ENCODE peak calls at places on chromosomes 11 and 22, in nine cellular contexts. N is thoracic aorta; F is H7; C is CD4-positive, alpha-beta T cell; M is spleen; V is IMR-90; O is SJSA1; I is activated gamma-delta T cell treated with anti-CD3 and anti-CD28 coated beads, Interleukin-2, amount 50 U/mL, for 16 hours; U is fibroblast of mammary gland. T is an unnamed sample.

GRCh38 chr11:1887451-1888346 is 4.0 kb downstream of the PRR33 start:
- DNase-seq in N (no peak), F (no peak), C (no peak), M (no peak), V (no peak), O (no peak), I (no peak), U (no peak), T (no peak)

GRCh38 chr11:32043737-32044515 is 46.9 kb upstream of the RCN1 start:
- DNase-seq in N (no peak), F (no peak), C (no peak), M (no peak), V (no peak), O (no peak), I (no peak), U (no peak), T (no peak)

GRCh38 chr11:14299921-14300320 is 59.1 kb downstream of the RRAS2 start:
- DNase-seq in N (no peak), F (no peak), C (no peak), M (no peak), V (no peak), O (no peak), I (no peak), U (no peak), T (no peak)

GRCh38 chr11:65476632-65477270 is 22.1 kb upstream of the MALAT1 start:
- DNase-seq in N (no peak), F (no peak), C (no peak), M (no peak), V (no peak), O (no peak), I (no peak), U (peak; percentile 64), T (no peak)

GRCh38 chr22:47287516-47287915 is 525.1 kb downstream of the TBC1D22A start:
- DNase-seq in N (no peak), F (no peak), C (no peak), M (no peak), V (no peak), O (no peak), I (no peak), U (no peak), T (no peak)

GRCh38 chr11:72750086-72750485 is 2.1 kb downstream of the ARAP1 start:
- DNase-seq in N (no peak), F (peak; percentile 39), C (no peak), M (peak; percentile 73), V (no peak), O (no peak), I (no peak), U (no peak), T (no peak)

GRCh38 chr11:81886406-81887075 is 847.1 kb downstream of the FAM181B start:
- DNase-seq in N (no peak), F (no peak), C (no peak), M (no peak), V (no peak), O (no peak), I (no peak), U (no peak), T (no peak)

GRCh38 chr11:123190504-123190903 is 4.5 kb downstream of the CLMP start:
- DNase-seq in N (no peak), F (no peak), C (no peak), M (no peak), V (no peak), O (no peak), I (no peak), U (peak; percentile 79), T (no peak)

GRCh38 chr11:65334696-65335295 is 1.1 kb downstream of the DPF2 start:
- DNase-seq in N (no peak), F (no peak), C (no peak), M (peak; percentile 1), V (no peak), O (no peak), I (no peak), U (no peak), T (no peak)

GRCh38 chr22:34105461-34106062 is 185.3 kb upstream of the LARGE1 start:
- DNase-seq in N (no peak), F (peak; percentile 56), C (no peak), M (no peak), V (no peak), O (peak; percentile 45), I (no peak), U (peak; percentile 1), T (no peak)

GRCh38 chr11:41201156-41201555 is 258.3 kb downstream of the LRRC4C start:
- DNase-seq in N (no peak), F (peak; percentile 30), C (no peak), M (no peak), V (peak; percentile 0), O (peak; percentile 72), I (no peak), U (peak; percentile 28), T (peak; percentile 4)

GRCh38 chr22:50340157-50340879 is 2.8 kb upstream of the PPP6R2 start:
- DNase-seq in N (no peak), F (peak; percentile 44), C (no peak), M (no peak), V (no peak), O (no peak), I (no peak), U (no peak), T (no peak)

GRCh38 chr11:66268953-66269906 is 791 bp downstream of the RAB1B start:
- DNase-seq in N (no peak), F (peak; percentile 89), C (no peak), M (peak; percentile 89), V (peak; percentile 48), O (peak; percentile 81), I (no peak), U (peak; percentile 34), T (peak; percentile 40)

GRCh38 chr11:67507891-67508485 is at the start of gene CDK2AP2:
- DNase-seq in N (peak; percentile 99), F (peak; percentile 100), C (peak; percentile 95), M (peak; percentile 100), V (peak; percentile 100), O (peak; percentile 100), I (peak; percentile 97), U (peak; percentile 99), T (peak; percentile 100)

GRCh38 chr11:19258651-19259230 is 18.0 kb upstream of the E2F8 start:
- DNase-seq in N (no peak), F (no peak), C (no peak), M (no peak), V (no peak), O (no peak), I (no peak), U (no peak), T (no peak)

GRCh38 chr11:93858376-93858775 is 8.0 kb upstream of the VSTM5 start:
- DNase-seq in N (no peak), F (no peak), C (no peak), M (no peak), V (no peak), O (no peak), I (no peak), U (no peak), T (no peak)